ENCODE peak calls at places on chromosomes 3 and 15, in nine cellular contexts. T, D, U, Z, B, W, A, R and E are unnamed samples.

GRCh38 chr3:62265528-62265927 is 107.8 kb downstream of the FEZF2 start:
- DNase-seq in T (no peak), D (no peak), U (no peak), Z (no peak), B (no peak), W (no peak), A (no peak), R (no peak), E (no peak)

GRCh38 chr3:170499562-170500156 is 81.0 kb downstream of the CLDN11 start:
- DNase-seq in T (no peak), D (no peak), U (no peak), Z (peak; percentile 34), B (peak; percentile 2), W (peak; percentile 39), A (peak; percentile 71), R (peak; percentile 62), E (no peak)

GRCh38 chr3:57805674-57806073 is 49.6 kb downstream of the SLMAP start:
- DNase-seq in T (no peak), D (no peak), U (no peak), Z (no peak), B (no peak), W (peak; percentile 85), A (peak; percentile 43), R (peak; percentile 85), E (no peak)

GRCh38 chr3:171960159-171960558 is 79.2 kb upstream of the FNDC3B start:
- DNase-seq in T (no peak), D (no peak), U (no peak), Z (no peak), B (no peak), W (no peak), A (no peak), R (no peak), E (no peak)

GRCh38 chr3:60935709-60936108 is 315.5 kb downstream of the FHIT start:
- DNase-seq in T (no peak), D (no peak), U (no peak), Z (no peak), B (no peak), W (peak; percentile 52), A (no peak), R (no peak), E (no peak)

GRCh38 chr15:100060276-100060926 is 281.4 kb downstream of the ADAMTS17 start:
- DNase-seq in T (no peak), D (no peak), U (no peak), Z (no peak), B (no peak), W (no peak), A (no peak), R (peak; percentile 75), E (no peak)

GRCh38 chr15:70466895-70467529 is 296.3 kb downstream of the UACA start:
- DNase-seq in T (peak; percentile 29), D (peak; percentile 44), U (no peak), Z (peak; percentile 72), B (peak; percentile 63), W (peak; percentile 67), A (peak; percentile 80), R (peak; percentile 72), E (peak; percentile 81)

GRCh38 chr3:58104712-58105111 is 96.5 kb downstream of the FLNB start:
- DNase-seq in T (no peak), D (no peak), U (no peak), Z (no peak), B (no peak), W (no peak), A (no peak), R (no peak), E (no peak)

GRCh38 chr15:70713547-70714414 is 49.6 kb downstream of the UACA start:
- DNase-seq in T (no peak), D (no peak), U (no peak), Z (no peak), B (no peak), W (no peak), A (no peak), R (no peak), E (no peak)

GRCh38 chr15:93862791-93863190 is 368.6 kb upstream of the MCTP2 start:
- DNase-seq in T (no peak), D (no peak), U (no peak), Z (no peak), B (no peak), W (no peak), A (no peak), R (no peak), E (no peak)

GRCh38 chr15:43273243-43273642 is 6.5 kb upstream of the TGM5 start:
- DNase-seq in T (no peak), D (no peak), U (no peak), Z (no peak), B (no peak), W (no peak), A (no peak), R (no peak), E (no peak)

GRCh38 chr3:14452676-14453367 is 50.4 kb downstream of the SLC6A6 start:
- DNase-seq in T (no peak), D (no peak), U (no peak), Z (no peak), B (peak; percentile 76), W (peak; percentile 90), A (no peak), R (peak; percentile 92), E (peak; percentile 84)